ENCODE peak calls at places on chromosomes 7 and 10, in ten cellular contexts. One of them, this sample, is unnamed.
A peak's percentile ranks its signal among the peaks of the same experiment; 100 is the strongest.

GRCh38 chr10:30773501-30773900 is 143.9 kb upstream of the LYZL2 start:
- DNase-seq in Peyer's patch: no peak
- DNase-seq in AG04449: no peak
- DNase-seq in thoracic aorta: no peak
- DNase-seq in adrenal gland: no peak
- DNase-seq in cardiac muscle cell: no peak
- DNase-seq in pancreas: no peak
- DNase-seq in heart right ventricle: no peak
- DNase-seq in CD4-positive, alpha-beta T cell: no peak
- DNase-seq in epithelial cell of esophagus: no peak
- DNase-seq in this sample: no peak

GRCh38 chr7:149765399-149766121 is 7.8 kb downstream of the ZNF467 start:
- DNase-seq in adrenal gland: no peak
- DNase-seq in Peyer's patch: no peak
- DNase-seq in cardiac muscle cell: no peak
- DNase-seq in CD4-positive, alpha-beta T cell: no peak
- DNase-seq in AG04449: no peak
- DNase-seq in heart right ventricle: no peak
- DNase-seq in pancreas: no peak
- DNase-seq in thoracic aorta: no peak
- DNase-seq in epithelial cell of esophagus: no peak
- DNase-seq in this sample: no peak

GRCh38 chr10:69214666-69215131 is 5.4 kb upstream of the HKDC1 start:
- DNase-seq in pancreas: no peak
- DNase-seq in CD4-positive, alpha-beta T cell: no peak
- DNase-seq in thoracic aorta: no peak
- DNase-seq in AG04449: no peak
- DNase-seq in heart right ventricle: no peak
- DNase-seq in epithelial cell of esophagus: no peak
- DNase-seq in cardiac muscle cell: no peak
- DNase-seq in adrenal gland: no peak
- DNase-seq in Peyer's patch: no peak
- DNase-seq in this sample: no peak

GRCh38 chr7:148567524-148567923 is 23.0 kb upstream of the C7orf33 start:
- DNase-seq in CD4-positive, alpha-beta T cell: no peak
- DNase-seq in adrenal gland: no peak
- DNase-seq in thoracic aorta: no peak
- DNase-seq in epithelial cell of esophagus: no peak
- DNase-seq in AG04449: no peak
- DNase-seq in pancreas: no peak
- DNase-seq in cardiac muscle cell: no peak
- DNase-seq in heart right ventricle: no peak
- DNase-seq in Peyer's patch: no peak
- DNase-seq in this sample: no peak

GRCh38 chr10:132670546-132670945 is 115.4 kb downstream of the NKX6-2 start:
- DNase-seq in thoracic aorta: no peak
- DNase-seq in CD4-positive, alpha-beta T cell: no peak
- DNase-seq in epithelial cell of esophagus: no peak
- DNase-seq in Peyer's patch: no peak
- DNase-seq in heart right ventricle: no peak
- DNase-seq in cardiac muscle cell: no peak
- DNase-seq in AG04449: no peak
- DNase-seq in pancreas: no peak
- DNase-seq in adrenal gland: peak; percentile 35
- DNase-seq in this sample: no peak

GRCh38 chr10:29174389-29174788 is 114.5 kb upstream of the LYZL1 start:
- DNase-seq in epithelial cell of esophagus: no peak
- DNase-seq in cardiac muscle cell: no peak
- DNase-seq in heart right ventricle: no peak
- DNase-seq in pancreas: no peak
- DNase-seq in CD4-positive, alpha-beta T cell: no peak
- DNase-seq in Peyer's patch: no peak
- DNase-seq in AG04449: no peak
- DNase-seq in adrenal gland: no peak
- DNase-seq in thoracic aorta: no peak
- DNase-seq in this sample: no peak

GRCh38 chr10:92691591-92692084 is 1.9 kb downstream of the HHEX start:
- DNase-seq in AG04449: no peak
- DNase-seq in cardiac muscle cell: no peak
- DNase-seq in heart right ventricle: peak; percentile 67
- DNase-seq in thoracic aorta: no peak
- DNase-seq in epithelial cell of esophagus: no peak
- DNase-seq in pancreas: peak; percentile 40
- DNase-seq in Peyer's patch: peak; percentile 84
- DNase-seq in adrenal gland: peak; percentile 77
- DNase-seq in CD4-positive, alpha-beta T cell: no peak
- DNase-seq in this sample: peak; percentile 44

GRCh38 chr7:80902716-80903308 is 16.0 kb downstream of the SEMA3C start:
- DNase-seq in pancreas: no peak
- DNase-seq in thoracic aorta: no peak
- DNase-seq in epithelial cell of esophagus: peak; percentile 69
- DNase-seq in adrenal gland: no peak
- DNase-seq in heart right ventricle: no peak
- DNase-seq in cardiac muscle cell: no peak
- DNase-seq in Peyer's patch: no peak
- DNase-seq in CD4-positive, alpha-beta T cell: no peak
- DNase-seq in AG04449: no peak
- DNase-seq in this sample: no peak

GRCh38 chr10:75404023-75404334 is 2.4 kb upstream of the ZNF503 start:
- DNase-seq in epithelial cell of esophagus: no peak
- DNase-seq in heart right ventricle: no peak
- DNase-seq in pancreas: no peak
- DNase-seq in adrenal gland: no peak
- DNase-seq in AG04449: no peak
- DNase-seq in thoracic aorta: no peak
- DNase-seq in cardiac muscle cell: no peak
- DNase-seq in CD4-positive, alpha-beta T cell: no peak
- DNase-seq in Peyer's patch: no peak
- DNase-seq in this sample: no peak

GRCh38 chr7:1558181-1558811 is 2.3 kb upstream of the TMEM184A start:
- DNase-seq in adrenal gland: no peak
- DNase-seq in heart right ventricle: no peak
- DNase-seq in Peyer's patch: no peak
- DNase-seq in thoracic aorta: no peak
- DNase-seq in CD4-positive, alpha-beta T cell: no peak
- DNase-seq in cardiac muscle cell: peak; percentile 26
- DNase-seq in AG04449: no peak
- DNase-seq in epithelial cell of esophagus: no peak
- DNase-seq in pancreas: peak; percentile 54
- DNase-seq in this sample: no peak
- TF ChIP-seq CTCF in adrenal gland: no peak
- TF ChIP-seq CTCF in heart right ventricle: peak; percentile 33
- TF ChIP-seq CTCF in Peyer's patch: no peak
- TF ChIP-seq CTCF in thoracic aorta: peak; percentile 13
- TF ChIP-seq CTCF in CD4-positive, alpha-beta T cell: no peak
- TF ChIP-seq CTCF in cardiac muscle cell: no peak
- TF ChIP-seq CTCF in AG04449: peak; percentile 25
- TF ChIP-seq CTCF in epithelial cell of esophagus: no peak
- TF ChIP-seq CTCF in pancreas: no peak
- TF ChIP-seq CTCF in this sample: no peak

DNA sequence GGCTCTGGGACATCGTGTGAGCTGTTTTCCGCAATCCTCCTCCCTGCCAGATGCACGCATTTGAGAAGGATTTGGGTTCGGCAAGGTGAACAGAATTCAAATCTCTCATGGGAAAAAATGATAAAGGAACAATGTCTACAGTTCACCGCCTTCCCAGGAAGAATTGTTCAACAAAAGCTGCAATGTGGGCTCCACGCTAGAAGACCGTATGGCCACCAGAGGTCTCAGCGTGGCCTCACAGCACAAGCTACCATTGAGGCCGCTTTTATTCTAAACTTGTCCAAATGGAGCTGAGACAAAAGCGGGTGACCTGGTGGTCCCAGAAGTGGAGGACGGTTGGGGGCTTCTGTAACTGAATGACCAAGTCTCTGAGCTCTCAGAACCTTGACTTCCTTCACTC is 733.1 kb downstream of the PARD3 start:
- DNase-seq in adrenal gland: no peak
- DNase-seq in CD4-positive, alpha-beta T cell: no peak
- DNase-seq in thoracic aorta: no peak
- DNase-seq in epithelial cell of esophagus: no peak
- DNase-seq in heart right ventricle: no peak
- DNase-seq in pancreas: no peak
- DNase-seq in cardiac muscle cell: no peak
- DNase-seq in Peyer's patch: no peak
- DNase-seq in AG04449: no peak
- DNase-seq in this sample: no peak
- TF ChIP-seq CTCF in adrenal gland: no peak
- TF ChIP-seq CTCF in CD4-positive, alpha-beta T cell: no peak
- TF ChIP-seq CTCF in thoracic aorta: no peak
- TF ChIP-seq CTCF in epithelial cell of esophagus: no peak
- TF ChIP-seq CTCF in heart right ventricle: no peak
- TF ChIP-seq CTCF in pancreas: no peak
- TF ChIP-seq CTCF in cardiac muscle cell: no peak
- TF ChIP-seq CTCF in Peyer's patch: no peak
- TF ChIP-seq CTCF in AG04449: peak; percentile 12
- TF ChIP-seq CTCF in this sample: no peak

GRCh38 chr10:101301111-101301731 is 52.7 kb upstream of the BTRC start:
- DNase-seq in thoracic aorta: no peak
- DNase-seq in AG04449: no peak
- DNase-seq in heart right ventricle: peak; percentile 33
- DNase-seq in epithelial cell of esophagus: peak; percentile 85
- DNase-seq in pancreas: no peak
- DNase-seq in Peyer's patch: peak; percentile 67
- DNase-seq in CD4-positive, alpha-beta T cell: no peak
- DNase-seq in adrenal gland: peak; percentile 66
- DNase-seq in cardiac muscle cell: peak; percentile 67
- DNase-seq in this sample: no peak
- TF ChIP-seq CTCF in thoracic aorta: no peak
- TF ChIP-seq CTCF in AG04449: peak; percentile 50
- TF ChIP-seq CTCF in heart right ventricle: peak; percentile 11
- TF ChIP-seq CTCF in epithelial cell of esophagus: peak; percentile 94
- TF ChIP-seq CTCF in pancreas: no peak
- TF ChIP-seq CTCF in Peyer's patch: peak; percentile 26
- TF ChIP-seq CTCF in CD4-positive, alpha-beta T cell: no peak
- TF ChIP-seq CTCF in adrenal gland: peak; percentile 63
- TF ChIP-seq CTCF in cardiac muscle cell: peak; percentile 63
- TF ChIP-seq CTCF in this sample: no peak

DNA sequence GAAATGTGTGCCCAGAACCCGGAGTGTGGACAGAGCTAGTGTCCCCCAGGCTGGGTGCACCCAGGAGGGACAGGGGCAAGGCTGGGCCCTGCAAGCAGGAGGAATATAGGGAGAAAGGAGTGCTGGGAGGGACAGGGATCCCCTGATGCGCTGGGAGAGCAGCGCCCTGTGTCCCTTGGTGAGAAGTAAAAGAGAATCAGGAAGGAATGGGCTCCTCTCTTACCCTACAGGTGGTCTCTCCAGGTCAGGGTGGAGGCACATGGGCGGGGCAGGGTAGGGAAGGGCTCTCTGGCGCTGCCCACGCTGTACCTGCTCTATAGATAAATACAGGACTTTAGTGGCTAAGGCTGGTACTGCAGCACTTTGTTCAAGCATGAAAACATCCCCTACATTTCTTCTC is 753.8 kb downstream of the GRID1 start:
- DNase-seq in epithelial cell of esophagus: no peak
- DNase-seq in pancreas: no peak
- DNase-seq in CD4-positive, alpha-beta T cell: no peak
- DNase-seq in cardiac muscle cell: no peak
- DNase-seq in adrenal gland: no peak
- DNase-seq in AG04449: no peak
- DNase-seq in Peyer's patch: peak; percentile 50
- DNase-seq in heart right ventricle: no peak
- DNase-seq in thoracic aorta: no peak
- DNase-seq in this sample: no peak
- TF ChIP-seq CTCF in epithelial cell of esophagus: peak; percentile 25
- TF ChIP-seq CTCF in pancreas: no peak
- TF ChIP-seq CTCF in CD4-positive, alpha-beta T cell: peak; percentile 56
- TF ChIP-seq CTCF in cardiac muscle cell: no peak
- TF ChIP-seq CTCF in adrenal gland: no peak
- TF ChIP-seq CTCF in AG04449: no peak
- TF ChIP-seq CTCF in Peyer's patch: peak; percentile 31
- TF ChIP-seq CTCF in heart right ventricle: no peak
- TF ChIP-seq CTCF in thoracic aorta: no peak
- TF ChIP-seq CTCF in this sample: peak; percentile 67

GRCh38 chr7:13312327-13312726 is 624.9 kb downstream of the ARL4A start:
- DNase-seq in Peyer's patch: no peak
- DNase-seq in adrenal gland: no peak
- DNase-seq in epithelial cell of esophagus: no peak
- DNase-seq in heart right ventricle: no peak
- DNase-seq in cardiac muscle cell: no peak
- DNase-seq in CD4-positive, alpha-beta T cell: no peak
- DNase-seq in pancreas: no peak
- DNase-seq in thoracic aorta: no peak
- DNase-seq in AG04449: no peak
- DNase-seq in this sample: no peak

GRCh38 chr7:13308423-13308822 is 621.0 kb downstream of the ARL4A start:
- DNase-seq in AG04449: no peak
- DNase-seq in pancreas: no peak
- DNase-seq in adrenal gland: no peak
- DNase-seq in epithelial cell of esophagus: no peak
- DNase-seq in CD4-positive, alpha-beta T cell: no peak
- DNase-seq in heart right ventricle: no peak
- DNase-seq in thoracic aorta: no peak
- DNase-seq in cardiac muscle cell: no peak
- DNase-seq in Peyer's patch: no peak
- DNase-seq in this sample: no peak

DNA sequence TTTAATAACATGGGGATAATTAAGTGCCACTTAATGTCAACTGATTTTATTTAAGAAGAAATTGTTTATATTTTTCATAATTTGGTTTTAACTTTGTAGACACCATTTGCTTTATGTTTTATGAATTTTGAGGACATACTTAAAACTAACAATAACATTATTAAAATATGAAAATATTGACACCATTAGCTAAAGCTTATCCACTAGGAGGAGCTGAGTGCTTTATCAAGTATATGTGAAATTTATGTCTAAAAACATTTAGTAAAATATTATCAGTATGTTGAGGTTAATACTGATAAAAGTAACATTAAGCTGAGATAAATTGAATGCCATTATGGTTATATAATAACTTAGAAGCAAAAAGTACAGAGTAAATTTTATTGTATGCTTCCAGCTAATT is 622.1 kb downstream of the ARL4A start:
- DNase-seq in adrenal gland: no peak
- DNase-seq in pancreas: no peak
- DNase-seq in Peyer's patch: no peak
- DNase-seq in cardiac muscle cell: no peak
- DNase-seq in heart right ventricle: no peak
- DNase-seq in thoracic aorta: no peak
- DNase-seq in AG04449: no peak
- DNase-seq in epithelial cell of esophagus: no peak
- DNase-seq in CD4-positive, alpha-beta T cell: no peak
- DNase-seq in this sample: no peak
- TF ChIP-seq CTCF in adrenal gland: no peak
- TF ChIP-seq CTCF in pancreas: no peak
- TF ChIP-seq CTCF in Peyer's patch: no peak
- TF ChIP-seq CTCF in cardiac muscle cell: no peak
- TF ChIP-seq CTCF in heart right ventricle: no peak
- TF ChIP-seq CTCF in thoracic aorta: no peak
- TF ChIP-seq CTCF in AG04449: no peak
- TF ChIP-seq CTCF in epithelial cell of esophagus: no peak
- TF ChIP-seq CTCF in CD4-positive, alpha-beta T cell: no peak
- TF ChIP-seq CTCF in this sample: no peak

GRCh38 chr10:2701802-2702201 is 365.5 kb upstream of the PFKP start:
- DNase-seq in epithelial cell of esophagus: no peak
- DNase-seq in AG04449: no peak
- DNase-seq in heart right ventricle: no peak
- DNase-seq in cardiac muscle cell: no peak
- DNase-seq in thoracic aorta: no peak
- DNase-seq in adrenal gland: no peak
- DNase-seq in pancreas: no peak
- DNase-seq in CD4-positive, alpha-beta T cell: no peak
- DNase-seq in Peyer's patch: no peak
- DNase-seq in this sample: no peak

GRCh38 chr10:2700626-2701305 is 366.6 kb upstream of the PFKP start:
- DNase-seq in pancreas: no peak
- DNase-seq in heart right ventricle: no peak
- DNase-seq in thoracic aorta: no peak
- DNase-seq in CD4-positive, alpha-beta T cell: no peak
- DNase-seq in epithelial cell of esophagus: no peak
- DNase-seq in cardiac muscle cell: no peak
- DNase-seq in Peyer's patch: no peak
- DNase-seq in adrenal gland: no peak
- DNase-seq in AG04449: no peak
- DNase-seq in this sample: no peak
- TF ChIP-seq CTCF in pancreas: no peak
- TF ChIP-seq CTCF in heart right ventricle: no peak
- TF ChIP-seq CTCF in thoracic aorta: no peak
- TF ChIP-seq CTCF in CD4-positive, alpha-beta T cell: no peak
- TF ChIP-seq CTCF in epithelial cell of esophagus: no peak
- TF ChIP-seq CTCF in cardiac muscle cell: no peak
- TF ChIP-seq CTCF in Peyer's patch: no peak
- TF ChIP-seq CTCF in adrenal gland: no peak
- TF ChIP-seq CTCF in AG04449: no peak
- TF ChIP-seq CTCF in this sample: no peak